ENCODE peak calls at places on chromosomes 4 and X, in seven cellular contexts. G, Z, D, W, Y, C and U are unnamed samples. For H3K9me3, the result is how much of the 10 kb centered on the place peaks cover.

GRCh38 chrX:118726887-118727685 is at the start of gene IL13RA1:
- DNase-seq in Y (peak), D (peak), W (peak), Z (peak), C (peak), G (peak), U (peak)

GRCh38 chr4:104352211-104352610 is 142.5 kb downstream of the CXXC4 start:
- DNase-seq in Y (no peak), Z (no peak), W (no peak), D (no peak), G (no peak), C (no peak), U (no peak)

GRCh38 chrX:154712781-154713391 is 38.0 kb downstream of the GAB3 start:
- DNase-seq in G (no peak), C (no peak), W (no peak), Y (no peak), Z (no peak), D (no peak), U (no peak)

GRCh38 chr4:181661090-181661489 is 582.1 kb upstream of the TENM3 start:
- DNase-seq in D (no peak), W (no peak), Y (no peak), C (no peak), G (no peak), Z (no peak), U (no peak)

GRCh38 chrX:69285401-69285871 is 120.2 kb upstream of the PJA1 start:
- DNase-seq in D (peak), G (peak), C (no peak), Z (no peak), W (peak), Y (no peak), U (no peak)

GRCh38 chr4:148004228-148004813 is 272.4 kb downstream of the ARHGAP10 start:
- DNase-seq in D (peak), Z (no peak), G (peak), W (no peak), C (no peak), Y (no peak), U (no peak)

GRCh38 chrX:9466115-9466495 is 1.2 kb downstream of the TBL1X start:
- DNase-seq in Z (peak), G (peak), W (peak), C (peak), Y (peak), D (peak), U (no peak)

GRCh38 chrX:57951666-57952319 is 41.5 kb upstream of the ZXDA start:
- DNase-seq in Z (no peak), D (no peak), C (no peak), W (peak), Y (no peak), G (peak), U (no peak)

GRCh38 chr4:2671267-2671895 is 84.8 kb downstream of the TNIP2 start:
- DNase-seq in W (no peak), Y (peak), D (no peak), Z (no peak), C (no peak), G (no peak), U (no peak)

GRCh38 chrX:1444896-1445480 is 7.7 kb downstream of the ASMTL start:
- DNase-seq in W (peak), Y (no peak), G (no peak), Z (no peak), D (no peak), C (no peak), U (peak)

GRCh38 chrX:154458116-154458953 is at the start of gene PLXNA3:
- DNase-seq in Z (peak), Y (peak), C (no peak), D (no peak), G (peak), W (no peak), U (no peak)

GRCh38 chrX:65871671-65872311 is 168.1 kb downstream of the VSIG4 start:
- DNase-seq in Z (peak), D (no peak), G (peak), C (peak), W (no peak), Y (no peak), U (no peak)

GRCh38 chr4:152415980-152416379 is 119.9 kb downstream of the FBXW7 start:
- DNase-seq in W (no peak), Z (no peak), Y (no peak), C (no peak), D (no peak), G (no peak), U (no peak)

GRCh38 chr4:23857353-23857752 is 32.5 kb downstream of the PPARGC1A start:
- DNase-seq in Y (no peak), D (no peak), G (no peak), W (no peak), Z (no peak), C (no peak), U (no peak)

GRCh38 chr4:139458999-139459398 is 5.1 kb downstream of the RAB33B start:
- DNase-seq in Y (no peak), G (no peak), Z (no peak), D (no peak), C (no peak), W (no peak), U (no peak)

GRCh38 chr4:36046026-36046425 is 198.3 kb downstream of the ARAP2 start:
- DNase-seq in W (no peak), G (no peak), D (no peak), C (no peak), Y (no peak), Z (no peak), U (no peak)

GRCh38 chr4:113636877-113637276 is 124.7 kb downstream of the CAMK2D start:
- DNase-seq in D (no peak), Y (no peak), Z (peak), C (no peak), W (no peak), G (no peak), U (no peak)

GRCh38 chrX:130694983-130695382 is 208.0 kb downstream of the ENOX2 start:
- DNase-seq in Z (peak), D (no peak), C (no peak), G (no peak), Y (no peak), W (no peak), U (no peak)

GRCh38 chrX:154443479-154443910 is 446 bp upstream of the FAM50A start:
- DNase-seq in G (no peak), D (no peak), W (no peak), C (no peak), Y (no peak), Z (no peak), U (no peak)

GRCh38 chrX:125709532-125709931 is 389.9 kb downstream of the TEX13C start:
- DNase-seq in Z (no peak), D (no peak), G (no peak), W (no peak), C (no peak), Y (no peak), U (no peak)

GRCh38 chrX:19775830-19776498 is 111.4 kb downstream of the SH3KBP1 start:
- DNase-seq in Z (no peak), G (no peak), D (no peak), C (no peak), W (no peak), Y (no peak), U (no peak)

GRCh38 chr4:183409956-183410355 is 34.5 kb upstream of the CDKN2AIP start:
- DNase-seq in D (no peak), C (no peak), G (no peak), W (peak), Z (no peak), Y (no peak), U (no peak)

GRCh38 chrX:132292753-132293152 is 73.5 kb upstream of the RAP2C start:
- DNase-seq in G (peak), C (peak), D (peak), W (no peak), Y (no peak), Z (peak), U (no peak)

GRCh38 chr4:26993967-26994366 is 133.3 kb downstream of the STIM2 start:
- DNase-seq in C (no peak), D (no peak), W (no peak), G (no peak), Z (no peak), Y (no peak), U (no peak)

GRCh38 chr4:20065952-20066351 is 185.8 kb upstream of the SLIT2 start:
- DNase-seq in C (no peak), Y (no peak), W (no peak), D (no peak), Z (no peak), G (no peak), U (no peak)

GRCh38 chrX:15398874-15399273 is 14.7 kb upstream of the VEGFD start:
- DNase-seq in G (no peak), Z (no peak), Y (no peak), D (no peak), W (no peak), C (no peak), U (no peak)

GRCh38 chrX:120453985-120454384 is 15.1 kb downstream of the LAMP2 start:
- DNase-seq in G (no peak), Y (no peak), Z (peak), D (no peak), W (no peak), C (no peak), U (no peak)

GRCh38 chr4:73831569-73831968 is 4.9 kb upstream of the CXCL6 start:
- DNase-seq in Y (no peak), Z (no peak), G (no peak), D (peak), W (no peak), C (no peak), U (no peak)

GRCh38 chr4:138186264-138186663 is 55.9 kb downstream of the SLC7A11 start:
- DNase-seq in Z (no peak), Y (no peak), G (no peak), W (no peak), C (no peak), D (no peak), U (no peak)

GRCh38 chr4:60296381-60296780 is 903.7 kb upstream of the ADGRL3 start:
- DNase-seq in C (no peak), D (no peak), W (no peak), Y (no peak), Z (no peak), G (no peak), U (no peak)

GRCh38 chr4:142615324-142615665 is 230.8 kb downstream of the INPP4B start:
- DNase-seq in C (no peak), Y (no peak), G (no peak), W (no peak), Z (no peak), D (no peak), U (no peak)

GRCh38 chr4:158850800-158851644 is 82.2 kb downstream of the FNIP2 start:
- DNase-seq in Y (no peak), D (no peak), G (no peak), C (no peak), Z (peak), W (no peak), U (no peak)

GRCh38 chr4:74117024-74117534 is 18.1 kb upstream of the CXCL2 start:
- DNase-seq in C (peak), D (peak), Z (peak), W (peak), G (peak), Y (peak), U (no peak)

GRCh38 chr4:107216379-107216778 is 180.3 kb upstream of the DKK2 start:
- DNase-seq in C (no peak), D (no peak), Z (no peak), W (no peak), G (no peak), Y (no peak), U (no peak)

GRCh38 chr4:8340721-8341680 is 71.4 kb downstream of the HTRA3 start:
- DNase-seq in Y (peak), Z (no peak), C (no peak), W (peak), G (peak), D (peak), U (no peak)

GRCh38 chr4:141646969-141647368 is 10.6 kb downstream of the IL15 start:
- DNase-seq in C (no peak), W (no peak), D (no peak), G (no peak), Y (no peak), Z (no peak), U (no peak)

GRCh38 chr4:10095296-10095991 is 21.2 kb downstream of the WDR1 start:
- DNase-seq in Z (no peak), D (no peak), C (no peak), G (no peak), Y (no peak), W (no peak), U (no peak)

GRCh38 chr4:143558823-143559756 is 45.6 kb downstream of the SMARCA5 start:
- DNase-seq in W (peak), C (peak), G (peak), D (peak), Y (peak), Z (peak), U (no peak)

GRCh38 chr4:94341468-94341867 is 1.2 kb downstream of the HPGDS start:
- DNase-seq in Y (no peak), W (no peak), Z (no peak), C (no peak), G (no peak), D (no peak), U (no peak)

GRCh38 chr4:57053508-57053907 is 56.7 kb downstream of the IGFBP7 start:
- DNase-seq in C (no peak), W (no peak), G (no peak), D (no peak), Y (no peak), Z (no peak), U (no peak)

DNA sequence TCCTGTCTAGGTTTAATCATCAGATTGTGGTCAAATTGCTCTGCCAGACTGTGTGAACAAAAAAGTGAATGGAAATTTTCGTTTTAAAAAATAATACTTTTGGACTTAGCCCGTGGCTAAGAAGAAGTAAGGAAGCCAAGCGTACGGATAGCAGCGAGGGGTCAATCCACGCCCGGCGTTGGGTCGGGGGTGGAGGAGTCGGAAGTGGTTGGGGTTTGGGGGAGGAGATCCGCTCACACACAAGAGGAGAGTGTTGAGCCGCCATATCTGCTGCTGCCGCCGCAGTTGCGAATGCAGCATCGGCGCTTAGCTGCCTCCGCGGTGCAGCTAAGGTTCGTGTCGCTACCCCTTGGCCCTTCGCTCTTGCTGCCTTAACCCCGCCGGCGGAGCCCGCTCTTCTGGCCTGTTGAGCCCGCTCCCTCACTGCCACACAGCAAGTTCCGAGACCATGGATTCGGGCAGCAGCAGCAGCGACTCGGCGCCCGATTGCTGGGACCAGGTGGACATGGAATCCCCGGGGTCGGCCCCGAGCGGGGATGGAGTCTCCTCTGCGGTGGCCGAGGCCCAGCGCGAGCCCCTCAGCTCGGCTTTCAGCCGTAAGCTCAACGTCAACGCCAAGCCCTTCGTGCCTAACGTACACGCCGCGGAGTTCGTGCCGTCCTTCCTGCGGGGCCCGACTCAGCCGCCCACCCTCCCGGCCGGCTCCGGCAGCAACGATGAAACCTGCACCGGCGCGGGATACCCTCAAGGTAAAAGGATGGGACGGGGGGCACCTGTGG is at the start of gene GSPT2:
- DNase-seq in C (peak), G (peak), Y (peak), Z (peak), W (peak), D (peak), U (no peak)
- TF ChIP-seq POLR2A in C (peak), G (peak), Y (no peak), Z (peak), W (no peak), D (peak), U (no peak)

DNA sequence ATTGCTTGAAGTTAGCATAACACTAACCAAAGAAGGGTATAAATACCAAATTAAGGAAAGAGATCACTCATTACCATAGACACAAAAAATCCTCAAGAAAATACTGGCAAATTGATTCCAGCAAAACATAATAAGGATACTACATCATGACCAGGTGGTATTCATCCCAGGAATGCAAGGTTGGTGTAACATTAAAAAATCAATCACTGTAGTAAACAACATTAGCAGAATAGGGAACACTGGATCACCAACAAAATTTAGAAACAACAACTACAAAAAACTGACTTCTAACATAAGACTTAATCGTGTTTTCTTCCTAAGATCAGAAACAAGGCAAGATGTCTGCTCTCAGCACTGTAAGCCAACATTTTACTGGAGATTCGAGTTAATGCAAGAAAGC is 14.1 kb downstream of the GAK start:
- DNase-seq in Z (no peak), W (no peak), D (no peak), Y (no peak), G (no peak), C (no peak), U (no peak)
- H3K9me3 ChIP-seq in Z (under half), W (under half), D (under half), Y (under half), G (under half), C (under half), U (under half)

DNA sequence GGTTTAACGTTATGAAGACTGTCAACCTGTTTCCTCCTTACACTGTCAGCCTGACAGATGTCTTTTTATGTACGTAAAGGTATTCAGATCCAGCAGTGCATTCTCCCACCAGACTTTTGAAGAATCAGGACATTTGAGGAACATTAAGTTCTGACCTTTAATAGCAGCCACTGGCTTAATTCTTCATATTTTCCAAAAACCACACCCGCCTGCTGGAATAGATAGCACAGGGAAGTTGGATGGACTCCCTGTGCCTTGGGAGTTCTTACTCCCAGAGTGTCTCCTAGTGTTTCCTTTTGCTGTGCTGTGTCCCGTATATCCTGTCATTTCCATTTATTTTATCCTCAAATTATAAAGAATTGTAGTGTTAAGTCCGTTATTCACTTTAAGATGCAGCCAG is 94.5 kb downstream of the AFF1 start:
- DNase-seq in G (no peak), D (peak), C (no peak), Z (no peak), W (peak), Y (no peak), U (peak)
- TF ChIP-seq EP300 in G (no peak), D (peak), C (no peak), Z (no peak), W (peak), Y (no peak), U (peak)

GRCh38 chr4:89056953-89057398 is at the start of gene FAM13A:
- DNase-seq in Y (peak), W (peak), D (peak), Z (peak), G (peak), C (peak), U (peak)
- TF ChIP-seq POLR2A in Y (no peak), W (no peak), D (peak), Z (peak), G (no peak), C (peak), U (no peak)